ENCODE peak calls at places on chromosome 14, in nine cellular contexts. S is substantia nigra; F is CD4-positive, alpha-beta memory T cell; N is fibroblast of lung; E is esophagus squamous epithelium; J is K562; Z is heart right ventricle; Y is colonic mucosa; Q is Peyer's patch. T is an unnamed sample.

GRCh38 chr14:95935228-95935822 is 58.7 kb downstream of the TUNAR start:
- DNase-seq in S (no peak), F (peak; percentile 7), N (peak; percentile 33), E (no peak), J (no peak), Z (no peak), Y (no peak), Q (no peak), T (no peak)

GRCh38 chr14:57189070-57189469 is 79.6 kb downstream of the EXOC5 start:
- DNase-seq in S (no peak), F (no peak), N (peak; percentile 3), E (no peak), J (peak; percentile 13), Z (no peak), Y (no peak), Q (no peak), T (no peak)

GRCh38 chr14:68397827-68398226 is 395.0 kb downstream of the ZFP36L1 start:
- DNase-seq in S (no peak), F (no peak), N (peak; percentile 82), E (no peak), J (no peak), Z (no peak), Y (no peak), Q (no peak), T (no peak)

GRCh38 chr14:69715725-69716482 is 51.0 kb upstream of the SRSF5 start:
- DNase-seq in S (peak; percentile 53), F (no peak), N (peak; percentile 80), E (no peak), J (no peak), Z (peak; percentile 44), Y (peak; percentile 65), Q (peak; percentile 68), T (no peak)

GRCh38 chr14:104688505-104688754 is 988 bp upstream of the INF2 start:
- DNase-seq in S (no peak), F (no peak), N (no peak), E (no peak), J (no peak), Z (no peak), Y (no peak), Q (no peak), T (no peak)

GRCh38 chr14:76926521-76927251 is 100.5 kb downstream of the LRRC74A start:
- DNase-seq in S (no peak), F (peak; percentile 75), N (peak; percentile 37), E (no peak), J (no peak), Z (peak; percentile 57), Y (no peak), Q (peak; percentile 65), T (peak; percentile 17)

GRCh38 chr14:92470215-92470614 is 43.4 kb upstream of the RIN3 start:
- DNase-seq in S (no peak), F (no peak), N (peak; percentile 94), E (no peak), J (no peak), Z (no peak), Y (no peak), Q (no peak), T (no peak)

GRCh38 chr14:96257056-96257455 is 1.0 kb downstream of the BDKRB1 start:
- DNase-seq in S (no peak), F (no peak), N (no peak), E (no peak), J (no peak), Z (no peak), Y (no peak), Q (no peak), T (no peak)

GRCh38 chr14:100773331-100774163 is 46.9 kb downstream of the DLK1 start:
- DNase-seq in S (no peak), F (no peak), N (no peak), E (no peak), J (no peak), Z (no peak), Y (no peak), Q (peak; percentile 34), T (no peak)

GRCh38 chr14:89903340-89903965 is 51.1 kb downstream of the EFCAB11 start:
- DNase-seq in S (no peak), F (peak; percentile 47), N (no peak), E (no peak), J (no peak), Z (no peak), Y (no peak), Q (no peak), T (no peak)

GRCh38 chr14:54106802-54107377 is 150.3 kb upstream of the BMP4 start:
- DNase-seq in S (no peak), F (no peak), N (peak; percentile 59), E (no peak), J (no peak), Z (no peak), Y (no peak), Q (no peak), T (no peak)

GRCh38 chr14:61116369-61116768 is 135.3 kb downstream of the SLC38A6 start:
- DNase-seq in S (no peak), F (no peak), N (no peak), E (no peak), J (no peak), Z (no peak), Y (no peak), Q (no peak), T (no peak)

GRCh38 chr14:93107383-93107782 is 8.3 kb downstream of the ITPK1 start:
- DNase-seq in S (no peak), F (no peak), N (no peak), E (no peak), J (no peak), Z (no peak), Y (peak; percentile 35), Q (peak; percentile 74), T (no peak)

GRCh38 chr14:93317836-93318807 is 14.7 kb downstream of the BTBD7 start:
- DNase-seq in S (no peak), F (no peak), N (peak; percentile 56), E (no peak), J (no peak), Z (no peak), Y (no peak), Q (peak; percentile 58), T (no peak)

GRCh38 chr14:51653855-51654548 is 2.3 kb downstream of the FRMD6 start:
- DNase-seq in S (no peak), F (no peak), N (peak; percentile 42), E (no peak), J (no peak), Z (no peak), Y (no peak), Q (no peak), T (no peak)

GRCh38 chr14:51652168-51653095 is 722 bp downstream of the FRMD6 start:
- DNase-seq in S (peak; percentile 56), F (no peak), N (peak; percentile 39), E (no peak), J (no peak), Z (peak; percentile 36), Y (peak; percentile 32), Q (peak; percentile 57), T (peak; percentile 0)

GRCh38 chr14:51654549-51654879 is 2.8 kb downstream of the FRMD6 start:
- DNase-seq in S (no peak), F (no peak), N (no peak), E (no peak), J (no peak), Z (no peak), Y (no peak), Q (no peak), T (no peak)

GRCh38 chr14:51651388-51652167 is at the start of gene FRMD6:
- DNase-seq in S (peak; percentile 70), F (peak; percentile 89), N (peak; percentile 90), E (peak; percentile 28), J (peak; percentile 90), Z (peak; percentile 89), Y (peak; percentile 86), Q (peak; percentile 88), T (peak; percentile 61)

DNA sequence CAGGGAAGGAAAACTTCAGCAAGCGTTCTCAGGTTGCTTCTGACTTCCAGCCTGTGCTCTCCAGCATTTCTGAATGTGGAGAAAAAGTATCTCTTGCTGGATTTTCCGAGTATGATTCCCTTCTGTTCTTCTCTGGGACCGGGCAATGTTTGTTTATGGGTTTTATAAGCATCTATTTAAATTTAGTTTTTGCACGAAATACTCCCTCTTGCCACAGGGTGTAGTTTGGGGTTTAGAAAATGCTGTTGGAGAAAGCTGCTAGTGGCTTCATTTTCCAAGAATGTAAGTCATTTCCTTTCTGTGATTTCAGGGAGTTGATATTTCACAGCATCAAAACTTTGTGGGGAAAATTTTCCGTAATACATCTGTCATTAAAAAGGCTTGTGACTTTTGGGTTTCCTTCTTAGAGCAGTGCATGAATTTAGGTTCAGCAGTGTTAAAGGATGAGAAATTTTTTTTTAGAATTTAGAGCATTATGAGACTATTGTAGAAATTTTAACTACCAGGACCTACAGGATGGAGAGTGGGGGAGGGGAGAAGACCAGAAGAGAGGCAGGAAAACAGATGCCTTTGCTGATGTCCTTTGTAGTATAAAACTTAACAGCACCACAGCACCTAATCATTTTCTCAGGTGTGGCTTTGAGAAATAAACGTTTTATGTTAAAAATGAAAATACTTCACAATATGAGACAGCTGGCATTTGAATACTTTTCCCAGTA is 1.5 kb downstream of the FRMD6 start:
- DNase-seq in S (no peak), F (peak; percentile 10), N (peak; percentile 87), E (no peak), J (no peak), Z (no peak), Y (no peak), Q (no peak), T (no peak)
- H3K27ac ChIP-seq in S (no peak overlapping the region), F (no peak overlapping the region), N (peak overlapping the region; percentile 93), E (peak overlapping the region; percentile 99), J (no peak overlapping the region), Z (peak overlapping the region; percentile 97), Y (peak overlapping the region; percentile 79), Q (peak overlapping the region; percentile 70), T (no peak overlapping the region)

GRCh38 chr14:103380719-103381377 is 4.4 kb upstream of the MARK3 start:
- DNase-seq in S (no peak), F (no peak), N (no peak), E (no peak), J (no peak), Z (no peak), Y (no peak), Q (no peak), T (no peak)
- H3K27ac ChIP-seq in S (no peak overlapping the region), F (no peak overlapping the region), N (no peak overlapping the region), E (no peak overlapping the region), J (no peak overlapping the region), Z (no peak overlapping the region), Y (no peak overlapping the region), Q (no peak overlapping the region), T (no peak overlapping the region)

GRCh38 chr14:35196571-35196970 is 74.2 kb downstream of the PRORP start:
- DNase-seq in S (no peak), F (no peak), N (no peak), E (no peak), J (no peak), Z (no peak), Y (no peak), Q (no peak), T (no peak)
- H3K27ac ChIP-seq in S (no peak overlapping the region), F (no peak overlapping the region), N (peak overlapping the region; percentile 90), E (no peak overlapping the region), J (no peak overlapping the region), Z (no peak overlapping the region), Y (no peak overlapping the region), Q (no peak overlapping the region), T (no peak overlapping the region)

DNA sequence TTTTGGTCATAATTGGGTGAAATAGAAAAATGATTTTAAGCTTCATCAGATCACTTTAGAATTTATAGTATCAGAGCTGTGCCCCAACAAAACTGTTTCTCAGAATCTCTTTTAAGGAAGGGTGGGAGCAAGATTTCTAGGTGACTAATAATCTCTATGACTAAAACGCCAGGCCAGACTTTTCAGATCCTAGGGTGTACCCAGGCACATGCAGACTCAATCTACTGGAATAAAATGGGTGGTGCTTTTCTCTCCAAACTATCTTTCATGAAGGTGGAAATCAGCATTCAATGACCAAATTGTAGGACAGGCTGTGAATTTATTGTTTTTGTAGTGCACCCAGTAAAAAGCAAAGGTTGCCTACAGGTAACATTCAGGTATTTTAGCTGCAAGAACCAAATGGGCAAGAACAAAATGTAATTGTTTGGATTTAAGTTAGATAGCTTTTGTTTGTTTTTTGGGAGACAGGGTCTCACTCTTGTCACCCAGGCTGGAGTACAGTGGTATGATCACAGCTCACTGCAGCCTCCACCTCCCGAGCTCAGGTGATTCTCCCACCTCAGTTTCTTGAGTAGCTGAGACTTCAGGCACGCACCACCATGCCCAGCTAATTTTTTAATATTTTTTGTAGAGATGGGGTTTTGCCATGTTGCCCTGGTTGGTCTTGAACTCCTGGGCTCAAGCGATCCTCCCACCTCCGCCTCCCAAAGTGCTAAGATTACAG is 49.5 kb downstream of the PPP2R5C start:
- DNase-seq in S (no peak), F (peak; percentile 51), N (peak; percentile 52), E (no peak), J (no peak), Z (no peak), Y (no peak), Q (no peak), T (no peak)
- H3K27ac ChIP-seq in S (no peak overlapping the region), F (peak overlapping the region; percentile 98), N (peak overlapping the region; percentile 99), E (peak overlapping the region; percentile 96), J (peak overlapping the region; percentile 99), Z (peak overlapping the region; percentile 97), Y (peak overlapping the region; percentile 96), Q (peak overlapping the region; percentile 90), T (peak overlapping the region; percentile 99)

T was measured in CD4-positive, alpha-beta T cell.